ENCODE peak calls at places on chromosomes 4 and X, in nine cellular contexts. D is left ventricle myocardium inferior, E is heart left ventricle, R is colonic mucosa, O is Peyer's patch, A is lower lobe of right lung, H is neural progenitor cell, N is tibial nerve, Q is tibial artery. I is an unnamed sample.

GRCh38 chr4:5821665-5822358 is 71.1 kb downstream of the CRMP1 start:
- DNase-seq in D (no peak), E (no peak), R (no peak), O (no peak), A (no peak), H (peak), N (no peak), Q (no peak), I (no peak)

GRCh38 chr4:189021831-189022230 is 882.6 kb downstream of the TRIML1 start:
- DNase-seq in D (no peak), E (no peak), R (no peak), O (no peak), A (no peak), H (peak), N (no peak), Q (no peak), I (no peak)

GRCh38 chr4:174828845-174829701 is at the start of gene GLRA3:
- DNase-seq in D (no peak), E (peak), R (peak), O (peak), A (peak), H (peak), N (peak), Q (no peak), I (peak)

GRCh38 chr4:19030536-19030935 is 1009.0 kb upstream of the LCORL start:
- DNase-seq in D (no peak), E (no peak), R (no peak), O (no peak), A (no peak), H (no peak), N (no peak), Q (no peak), I (no peak)

GRCh38 chrX:150941580-150941979 is 41.6 kb upstream of the HMGB3 start:
- DNase-seq in D (no peak), E (no peak), R (no peak), O (no peak), A (no peak), H (no peak), N (no peak), Q (no peak), I (no peak)

GRCh38 chr4:52780206-52780605 is 29.0 kb upstream of the ERVMER34-1 start:
- DNase-seq in D (peak), E (no peak), R (no peak), O (no peak), A (no peak), H (no peak), N (no peak), Q (no peak), I (no peak)

GRCh38 chrX:1554469-1555210 is 17.7 kb upstream of the P2RY8 start:
- DNase-seq in D (no peak), E (no peak), R (no peak), O (peak), A (no peak), H (no peak), N (no peak), Q (no peak), I (peak)

GRCh38 chrX:15915959-15916703 is 61.5 kb upstream of the AP1S2 start:
- DNase-seq in D (no peak), E (no peak), R (no peak), O (no peak), A (no peak), H (no peak), N (no peak), Q (no peak), I (no peak)

GRCh38 chr4:52299120-52299519 is 248.0 kb downstream of the SPATA18 start:
- DNase-seq in D (no peak), E (no peak), R (no peak), O (no peak), A (no peak), H (no peak), N (no peak), Q (no peak), I (no peak)

GRCh38 chr4:16205298-16206164 is 20.7 kb downstream of the TAPT1 start:
- DNase-seq in D (no peak), E (no peak), R (no peak), O (no peak), A (no peak), H (peak), N (no peak), Q (no peak), I (peak)

GRCh38 chr4:140312101-140312500 is 61.3 kb upstream of the SCOC start:
- DNase-seq in D (no peak), E (no peak), R (no peak), O (no peak), A (no peak), H (no peak), N (no peak), Q (no peak), I (no peak)

GRCh38 chr4:73740353-73740778 is at the start of gene CXCL8:
- DNase-seq in D (peak), E (peak), R (peak), O (peak), A (peak), H (no peak), N (peak), Q (peak), I (no peak)

GRCh38 chr4:168527560-168527959 is 30.7 kb downstream of the PALLD start:
- DNase-seq in D (no peak), E (no peak), R (no peak), O (no peak), A (no peak), H (no peak), N (no peak), Q (no peak), I (no peak)

GRCh38 chrX:138939038-138939437 is 227.5 kb upstream of the FGF13 start:
- DNase-seq in D (no peak), E (no peak), R (no peak), O (no peak), A (no peak), H (no peak), N (no peak), Q (no peak), I (no peak)

GRCh38 chrX:85630901-85631300 is 251.4 kb upstream of the POF1B start:
- DNase-seq in D (no peak), E (no peak), R (no peak), O (no peak), A (no peak), H (no peak), N (no peak), Q (no peak), I (no peak)

GRCh38 chrX:49915352-49916222 is 6.8 kb upstream of the CLCN5 start:
- DNase-seq in D (no peak), E (no peak), R (peak), O (peak), A (no peak), H (peak), N (peak), Q (peak), I (no peak)

GRCh38 chrX:20988118-20988517 is 386.1 kb upstream of the CNKSR2 start:
- DNase-seq in D (no peak), E (no peak), R (no peak), O (no peak), A (no peak), H (no peak), N (no peak), Q (no peak), I (no peak)

GRCh38 chr4:99077177-99077576 is 11.4 kb downstream of the ADH5 start:
- DNase-seq in D (no peak), E (no peak), R (no peak), O (no peak), A (no peak), H (no peak), N (no peak), Q (no peak), I (no peak)

GRCh38 chr4:149031399-149031798 is 589.2 kb upstream of the NR3C2 start:
- DNase-seq in D (no peak), E (no peak), R (peak), O (no peak), A (no peak), H (peak), N (no peak), Q (no peak), I (no peak)

GRCh38 chrX:144681501-144681900 is 565.8 kb upstream of the SPANXN1 start:
- DNase-seq in D (no peak), E (no peak), R (no peak), O (no peak), A (no peak), H (no peak), N (no peak), Q (no peak), I (no peak)

GRCh38 chr4:127261476-127261875 is 371.3 kb upstream of the INTU start:
- DNase-seq in D (no peak), E (no peak), R (no peak), O (no peak), A (no peak), H (no peak), N (no peak), Q (no peak), I (no peak)

GRCh38 chrX:18377802-18378201 is 23.3 kb upstream of the SCML2 start:
- DNase-seq in D (no peak), E (no peak), R (no peak), O (no peak), A (no peak), H (peak), N (peak), Q (no peak), I (no peak)

GRCh38 chrX:130247996-130248395 is 20.7 kb downstream of the ZNF280C start:
- DNase-seq in D (no peak), E (no peak), R (no peak), O (no peak), A (no peak), H (no peak), N (no peak), Q (no peak), I (no peak)

GRCh38 chr4:80139668-80140067 is 57.6 kb upstream of the PRDM8 start:
- DNase-seq in D (no peak), E (no peak), R (no peak), O (no peak), A (no peak), H (no peak), N (no peak), Q (no peak), I (no peak)

GRCh38 chr4:152098365-152099060 is 337.7 kb upstream of the GATB start:
- DNase-seq in D (no peak), E (no peak), R (no peak), O (no peak), A (no peak), H (no peak), N (no peak), Q (no peak), I (no peak)

GRCh38 chr4:124202106-124202505 is 510.4 kb downstream of the ANKRD50 start:
- DNase-seq in D (peak), E (no peak), R (no peak), O (no peak), A (no peak), H (no peak), N (peak), Q (peak), I (no peak)

GRCh38 chr4:153107246-153107645 is 97.0 kb upstream of the TRIM2 start:
- DNase-seq in D (no peak), E (no peak), R (no peak), O (no peak), A (no peak), H (no peak), N (no peak), Q (no peak), I (no peak)

GRCh38 chr4:74133786-74134499 is 24.0 kb upstream of the MTHFD2L start:
- DNase-seq in D (peak), E (peak), R (peak), O (peak), A (peak), H (peak), N (peak), Q (peak), I (no peak)

GRCh38 chr4:173492315-173492714 is 37.7 kb downstream of the HAND2 start:
- DNase-seq in D (no peak), E (no peak), R (no peak), O (no peak), A (no peak), H (no peak), N (no peak), Q (no peak), I (no peak)

GRCh38 chr4:173493041-173493440 is 37.0 kb downstream of the HAND2 start:
- DNase-seq in D (no peak), E (no peak), R (no peak), O (no peak), A (no peak), H (no peak), N (no peak), Q (no peak), I (no peak)

GRCh38 chr4:173498023-173498422 is 32.0 kb downstream of the HAND2 start:
- DNase-seq in D (no peak), E (no peak), R (no peak), O (no peak), A (no peak), H (no peak), N (no peak), Q (no peak), I (no peak)

GRCh38 chr4:173490817-173491518 is 39.1 kb downstream of the HAND2 start:
- DNase-seq in D (no peak), E (no peak), R (no peak), O (no peak), A (no peak), H (no peak), N (no peak), Q (no peak), I (no peak)

DNA sequence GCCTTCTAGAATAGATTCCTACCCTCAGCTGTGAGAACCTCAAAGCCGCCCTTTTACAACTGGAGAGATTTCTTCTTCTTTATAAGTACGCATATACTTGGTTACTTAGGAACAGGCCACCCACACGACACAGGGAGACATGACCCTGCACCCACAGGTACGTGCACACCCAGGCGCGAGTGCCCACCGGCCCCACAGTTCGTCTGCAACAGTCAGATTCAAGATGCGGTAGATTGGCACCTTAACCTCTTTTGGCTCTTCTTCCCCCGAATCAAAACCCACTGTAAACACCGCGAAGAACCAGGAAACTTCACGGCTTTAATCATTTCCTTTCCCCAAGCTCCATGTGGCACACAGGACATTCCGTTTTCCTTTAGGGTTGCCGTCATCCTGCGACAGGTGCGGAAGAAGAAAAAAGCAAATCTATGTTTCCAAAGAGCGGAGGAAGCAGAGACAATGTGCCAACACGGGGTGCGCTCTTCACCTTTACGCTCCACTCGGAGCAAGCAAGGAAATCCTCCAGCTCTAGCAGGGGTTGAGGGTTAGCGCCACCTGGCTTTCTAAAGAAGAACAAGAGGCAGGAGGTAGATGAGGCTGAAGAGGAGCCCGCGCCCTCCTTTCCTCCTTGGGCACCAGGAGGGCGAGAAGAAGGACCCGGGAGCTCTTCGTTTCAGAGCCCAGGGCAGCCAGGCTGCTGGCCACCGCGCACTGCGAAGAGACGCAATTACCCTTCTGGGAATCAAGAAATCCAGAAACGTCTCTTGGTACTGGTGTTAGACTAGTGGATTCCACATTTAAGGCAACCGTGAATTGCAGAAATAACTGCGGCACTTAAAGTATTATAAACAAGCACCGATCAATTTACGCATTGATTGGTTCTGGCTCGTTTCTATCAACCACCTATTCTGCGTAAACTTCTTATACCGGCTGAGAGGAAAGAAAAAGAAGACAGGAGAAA is 35.7 kb downstream of the HAND2 start:
- DNase-seq in D (peak), E (no peak), R (peak), O (peak), A (peak), H (peak), N (peak), Q (peak), I (no peak)
- TF ChIP-seq CTCF in D (peak), E (peak), R (peak), O (peak), A (peak), H (peak), N (peak), Q (peak), I (no peak)

GRCh38 chr4:182306792-182307507 is 63.7 kb downstream of the TENM3 start:
- DNase-seq in D (no peak), E (no peak), R (no peak), O (no peak), A (no peak), H (no peak), N (no peak), Q (no peak), I (no peak)
- TF ChIP-seq CTCF in D (peak), E (no peak), R (no peak), O (no peak), A (no peak), H (no peak), N (no peak), Q (no peak), I (no peak)

GRCh38 chrX:39438603-39439602 is 637.6 kb downstream of the MID1IP1 start:
- DNase-seq in D (no peak), E (no peak), R (no peak), O (no peak), A (no peak), H (peak), N (no peak), Q (no peak), I (no peak)
- TF ChIP-seq CTCF in D (peak), E (peak), R (no peak), O (no peak), A (no peak), H (peak), N (no peak), Q (no peak), I (no peak)

GRCh38 chrX:47749185-47749967 is 87.3 kb upstream of the ZNF81 start:
- DNase-seq in D (no peak), E (no peak), R (no peak), O (no peak), A (no peak), H (no peak), N (no peak), Q (no peak), I (no peak)

GRCh38 chrX:47746446-47746845 is 87.5 kb upstream of the UXT start:
- DNase-seq in D (no peak), E (no peak), R (no peak), O (no peak), A (no peak), H (no peak), N (no peak), Q (no peak), I (no peak)

GRCh38 chrX:47748576-47748975 is 88.1 kb upstream of the ZNF81 start:
- DNase-seq in D (no peak), E (no peak), R (no peak), O (no peak), A (no peak), H (no peak), N (no peak), Q (no peak), I (no peak)

GRCh38 chrX:47745386-47745785 is 86.4 kb upstream of the UXT start:
- DNase-seq in D (no peak), E (no peak), R (no peak), O (no peak), A (no peak), H (no peak), N (no peak), Q (no peak), I (no peak)

DNA sequence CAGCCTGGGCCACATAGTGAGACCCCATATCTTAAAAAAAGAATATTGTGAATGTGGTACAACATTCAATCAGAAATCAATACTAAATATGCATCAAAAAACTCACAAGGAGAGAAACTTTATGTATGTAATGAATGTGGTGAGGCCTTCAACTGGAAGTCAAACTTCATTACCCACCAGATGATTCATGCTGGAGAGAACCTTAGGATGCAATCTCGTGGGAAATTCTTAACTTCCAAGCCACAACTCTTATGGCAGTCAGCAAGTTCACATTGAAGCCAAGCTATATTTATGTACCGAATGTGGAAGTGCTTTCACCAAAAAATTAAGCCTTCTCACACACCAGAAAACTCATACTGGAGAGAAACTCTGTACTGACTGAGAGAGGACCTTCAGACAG is 84.5 kb upstream of the UXT start:
- DNase-seq in D (no peak), E (no peak), R (no peak), O (no peak), A (no peak), H (no peak), N (no peak), Q (no peak), I (no peak)
- TF ChIP-seq CTCF in D (no peak), E (no peak), R (no peak), O (no peak), A (no peak), H (no peak), N (no peak), Q (no peak), I (no peak)

GRCh38 chr4:14894392-14895292 is 107.6 kb upstream of the CPEB2 start:
- DNase-seq in D (no peak), E (no peak), R (no peak), O (no peak), A (no peak), H (no peak), N (no peak), Q (no peak), I (no peak)

GRCh38 chr4:14898989-14899388 is 103.3 kb upstream of the CPEB2 start:
- DNase-seq in D (no peak), E (no peak), R (no peak), O (no peak), A (no peak), H (no peak), N (no peak), Q (no peak), I (no peak)

GRCh38 chr4:14896656-14897175 is 105.6 kb upstream of the CPEB2 start:
- DNase-seq in D (no peak), E (no peak), R (no peak), O (no peak), A (no peak), H (no peak), N (no peak), Q (no peak), I (no peak)

GRCh38 chr4:14893713-14894112 is 108.6 kb upstream of the CPEB2 start:
- DNase-seq in D (no peak), E (no peak), R (no peak), O (no peak), A (no peak), H (no peak), N (no peak), Q (no peak), I (no peak)

GRCh38 chr4:14897217-14897616 is 105.1 kb upstream of the CPEB2 start:
- DNase-seq in D (no peak), E (no peak), R (no peak), O (no peak), A (no peak), H (no peak), N (no peak), Q (no peak), I (no peak)
- TF ChIP-seq CTCF in D (no peak), E (no peak), R (no peak), O (no peak), A (no peak), H (no peak), N (no peak), Q (no peak), I (no peak)

GRCh38 chr4:92268642-92269041 is 35.1 kb upstream of the GRID2 start:
- DNase-seq in D (no peak), E (no peak), R (no peak), O (no peak), A (no peak), H (no peak), N (no peak), Q (no peak), I (no peak)

GRCh38 chr4:92265798-92266197 is 38.0 kb upstream of the GRID2 start:
- DNase-seq in D (no peak), E (no peak), R (no peak), O (no peak), A (no peak), H (no peak), N (no peak), Q (no peak), I (no peak)

GRCh38 chr4:92266521-92266920 is 37.2 kb upstream of the GRID2 start:
- DNase-seq in D (no peak), E (no peak), R (no peak), O (no peak), A (no peak), H (no peak), N (no peak), Q (no peak), I (no peak)

GRCh38 chr4:92265066-92265465 is 38.7 kb upstream of the GRID2 start:
- DNase-seq in D (no peak), E (no peak), R (no peak), O (no peak), A (no peak), H (no peak), N (no peak), Q (no peak), I (no peak)

GRCh38 chr4:92270908-92271307 is 32.9 kb upstream of the GRID2 start:
- DNase-seq in D (no peak), E (no peak), R (no peak), O (no peak), A (no peak), H (peak), N (no peak), Q (no peak), I (no peak)
- TF ChIP-seq CTCF in D (peak), E (no peak), R (no peak), O (no peak), A (no peak), H (peak), N (no peak), Q (no peak), I (no peak)

GRCh38 chr4:122921300-122921699 is 1.1 kb downstream of the NUDT6 start:
- DNase-seq in D (no peak), E (no peak), R (no peak), O (no peak), A (no peak), H (no peak), N (no peak), Q (no peak), I (no peak)

GRCh38 chr4:122922877-122923511 is 597 bp upstream of the NUDT6 start:
- DNase-seq in D (peak), E (peak), R (peak), O (peak), A (peak), H (peak), N (peak), Q (peak), I (peak)

GRCh38 chr4:122917731-122918130 is 4.7 kb downstream of the NUDT6 start:
- DNase-seq in D (no peak), E (no peak), R (no peak), O (no peak), A (no peak), H (no peak), N (no peak), Q (no peak), I (no peak)

GRCh38 chr4:122921971-122922876 is at the start of gene NUDT6:
- DNase-seq in D (peak), E (peak), R (peak), O (peak), A (peak), H (peak), N (peak), Q (peak), I (peak)

GRCh38 chr4:122920473-122920872 is 1.9 kb downstream of the NUDT6 start:
- DNase-seq in D (no peak), E (no peak), R (no peak), O (no peak), A (no peak), H (no peak), N (no peak), Q (no peak), I (no peak)
- TF ChIP-seq CTCF in D (no peak), E (no peak), R (no peak), O (no peak), A (no peak), H (no peak), N (no peak), Q (no peak), I (no peak)

I was measured in activated B cell treated with CpG ODN at 0.5 μM for 24 hours.